ENCODE peak calls at places on chromosomes 12 and 14, in nine cellular contexts. X is HepG2; F is effector memory CD4-positive, alpha-beta T cell; S is mammary epithelial cell; Z is left ventricle myocardium inferior; C is IMR-90; A is esophagus muscularis mucosa; Y is Peyer's patch; B is neuronal stem cell. I is an unnamed sample.

GRCh38 chr12:103391103-103391502 is 104.7 kb downstream of the C12orf42 start:
- DNase-seq in X (no peak), F (no peak), S (no peak), Z (no peak), C (no peak), A (no peak), Y (no peak), B (no peak), I (no peak)

GRCh38 chr12:57899010-57899662 is 42.2 kb upstream of the ATP23 start:
- DNase-seq in X (no peak), F (peak; percentile 88), S (peak; percentile 91), Z (peak; percentile 31), C (peak; percentile 81), A (no peak), Y (peak; percentile 72), B (no peak), I (no peak)

GRCh38 chr12:18373176-18373575 is 111.9 kb downstream of the PIK3C2G start:
- DNase-seq in X (no peak), F (no peak), S (no peak), Z (no peak), C (no peak), A (no peak), Y (no peak), B (no peak), I (no peak)

GRCh38 chr12:42609605-42610004 is 20.1 kb upstream of the PRICKLE1 start:
- DNase-seq in X (no peak), F (no peak), S (no peak), Z (no peak), C (peak; percentile 49), A (peak; percentile 72), Y (no peak), B (no peak), I (no peak)

GRCh38 chr14:80982711-80983110 is 27.3 kb downstream of the TSHR start:
- DNase-seq in X (no peak), F (no peak), S (no peak), Z (no peak), C (no peak), A (no peak), Y (no peak), B (no peak), I (no peak)

GRCh38 chr12:116201908-116202307 is 75.6 kb downstream of the MED13L start:
- DNase-seq in X (no peak), F (no peak), S (no peak), Z (no peak), C (peak; percentile 53), A (no peak), Y (no peak), B (no peak), I (no peak)

GRCh38 chr12:81644503-81644902 is 114.6 kb downstream of the PPFIA2 start:
- DNase-seq in X (peak; percentile 38), F (no peak), S (peak; percentile 23), Z (no peak), C (peak; percentile 36), A (no peak), Y (no peak), B (peak; percentile 9), I (no peak)

GRCh38 chr12:42792265-42792664 is 202.7 kb upstream of the PRICKLE1 start:
- DNase-seq in X (no peak), F (no peak), S (no peak), Z (no peak), C (no peak), A (no peak), Y (no peak), B (no peak), I (no peak)

GRCh38 chr12:63668028-63668799 is at the start of gene DPY19L2:
- DNase-seq in X (peak; percentile 1), F (peak; percentile 2), S (peak; percentile 33), Z (peak; percentile 84), C (peak; percentile 52), A (peak; percentile 92), Y (peak; percentile 17), B (peak; percentile 63), I (no peak)

GRCh38 chr12:108515916-108516315 is 839 bp downstream of the FICD start:
- DNase-seq in X (peak; percentile 17), F (no peak), S (no peak), Z (no peak), C (no peak), A (no peak), Y (no peak), B (no peak), I (no peak)

GRCh38 chr12:3803865-3804472 is 51.1 kb upstream of the CRACR2A start:
- DNase-seq in X (peak; percentile 59), F (peak; percentile 34), S (peak; percentile 41), Z (peak; percentile 70), C (peak; percentile 72), A (no peak), Y (peak; percentile 75), B (peak; percentile 48), I (peak; percentile 80)

GRCh38 chr14:75542585-75543091 is 20.4 kb downstream of the BATF start:
- DNase-seq in X (no peak), F (peak; percentile 73), S (no peak), Z (peak; percentile 59), C (no peak), A (no peak), Y (peak; percentile 75), B (no peak), I (no peak)

GRCh38 chr14:50542941-50543418 is 10.6 kb upstream of the MAP4K5 start:
- DNase-seq in X (peak; percentile 77), F (no peak), S (peak; percentile 60), Z (no peak), C (peak; percentile 61), A (no peak), Y (peak; percentile 28), B (peak; percentile 30), I (no peak)

GRCh38 chr14:34229140-34229539 is 232.9 kb downstream of the SPTSSA start:
- DNase-seq in X (no peak), F (no peak), S (no peak), Z (no peak), C (no peak), A (no peak), Y (no peak), B (no peak), I (no peak)

GRCh38 chr12:62834971-62835547 is 99.9 kb downstream of the PPM1H start:
- DNase-seq in X (no peak), F (no peak), S (peak; percentile 20), Z (no peak), C (peak; percentile 31), A (no peak), Y (no peak), B (peak; percentile 46), I (no peak)

DNA sequence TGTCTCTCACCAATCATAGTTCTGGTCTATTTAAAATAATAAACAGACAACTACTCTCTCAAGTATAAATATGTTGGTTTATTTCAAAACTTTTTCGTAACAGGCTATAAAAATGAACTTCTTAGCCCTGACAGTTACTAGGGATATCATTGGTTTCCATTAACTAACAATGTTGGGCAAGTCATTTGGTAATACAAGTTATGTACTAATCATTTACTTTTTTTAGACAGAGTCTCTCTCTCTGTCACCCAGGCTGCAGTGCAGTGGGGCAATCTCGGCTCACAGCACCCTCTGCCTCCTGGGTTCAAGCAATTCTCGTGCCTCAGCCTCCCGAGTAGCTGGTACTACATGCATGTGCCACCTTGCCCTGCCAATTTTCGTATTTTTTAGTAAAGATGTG is 14.6 kb upstream of the KANSL2 start:
- DNase-seq in X (no peak), F (no peak), S (no peak), Z (no peak), C (no peak), A (no peak), Y (no peak), B (no peak), I (no peak)
- H3K36me3 ChIP-seq in X (peaks cover 16% of the 10 kb centered on the region), F (peaks cover 60% of the 10 kb centered on the region), S (peaks cover 40% of the 10 kb centered on the region), Z (peaks cover 72% of the 10 kb centered on the region), C (peaks cover 42% of the 10 kb centered on the region), A (peaks cover 34% of the 10 kb centered on the region), Y (no peaks in the 10 kb centered on the region), B (peaks cover 90% of the 10 kb centered on the region), I (peaks cover 11% of the 10 kb centered on the region)

GRCh38 chr12:89344043-89344861 is 8.0 kb downstream of the DUSP6 start:
- DNase-seq in X (peak; percentile 68), F (no peak), S (no peak), Z (no peak), C (no peak), A (no peak), Y (no peak), B (no peak), I (no peak)
- H3K4me1 ChIP-seq in X (peaks cover 65% of the 10 kb centered on the region), F (peaks cover 15% of the 10 kb centered on the region), S (peaks cover 17% of the 10 kb centered on the region), Z (peaks cover 56% of the 10 kb centered on the region), C (peaks cover 8% of the 10 kb centered on the region), A (peaks cover 48% of the 10 kb centered on the region), Y (peaks cover 7% of the 10 kb centered on the region), B (peaks cover 42% of the 10 kb centered on the region), I (no peaks in the 10 kb centered on the region)

GRCh38 chr12:49957570-49957967 is 4.1 kb upstream of the AQP5 start:
- DNase-seq in X (no peak), F (no peak), S (no peak), Z (no peak), C (no peak), A (no peak), Y (no peak), B (no peak), I (no peak)
- H3K27me3 ChIP-seq in X (no peaks in the 10 kb centered on the region), F (peaks cover 48% of the 10 kb centered on the region), S (no peaks in the 10 kb centered on the region), Z (peaks cover 90% of the 10 kb centered on the region), C (peaks cover 97% of the 10 kb centered on the region), A (peaks cover 50% of the 10 kb centered on the region), Y (peaks cover 4% of the 10 kb centered on the region), B (peaks cover 50% of the 10 kb centered on the region), I (no peaks in the 10 kb centered on the region)

DNA sequence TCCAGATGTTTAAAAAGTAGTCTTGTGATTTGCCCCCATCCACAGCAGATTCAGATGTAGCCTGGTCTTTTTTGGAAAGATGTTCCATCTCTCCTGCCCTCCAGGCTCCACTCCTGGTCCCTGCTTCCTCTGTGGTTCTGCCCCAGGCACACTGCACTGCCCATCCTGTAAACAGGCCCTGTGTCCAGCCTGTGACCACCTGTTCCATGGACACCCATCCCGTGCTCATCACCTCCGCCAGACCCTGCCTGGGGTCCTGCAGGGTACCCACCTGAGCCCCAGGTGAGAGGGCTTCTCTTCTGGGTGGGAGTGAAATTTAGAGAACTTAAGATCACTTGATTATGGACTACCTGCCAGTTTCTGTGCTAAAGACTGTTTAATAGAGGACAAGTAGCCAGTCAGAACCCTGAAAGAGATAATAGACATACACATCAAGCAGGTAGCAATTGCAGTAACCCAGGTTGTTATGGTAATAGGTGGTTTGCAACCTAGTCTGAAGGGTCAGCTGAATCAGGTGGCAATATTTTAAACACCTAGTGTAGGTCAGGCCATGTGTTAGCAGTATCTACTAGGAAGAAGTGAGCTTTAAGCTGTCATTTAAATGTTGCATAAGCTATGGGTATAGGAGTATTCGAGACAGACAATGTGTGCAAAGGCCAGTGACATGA is 2.1 kb downstream of the RNF31 start:
- DNase-seq in X (no peak), F (no peak), S (no peak), Z (no peak), C (no peak), A (no peak), Y (no peak), B (no peak), I (no peak)
- H3K36me3 ChIP-seq in X (peaks cover 33% of the 10 kb centered on the region), F (peaks cover 47% of the 10 kb centered on the region), S (peaks cover 2% of the 10 kb centered on the region), Z (peaks cover 60% of the 10 kb centered on the region), C (peaks cover 39% of the 10 kb centered on the region), A (peaks cover 31% of the 10 kb centered on the region), Y (peaks cover 2% of the 10 kb centered on the region), B (peaks cover 59% of the 10 kb centered on the region), I (peaks cover 5% of the 10 kb centered on the region)

I was measured in Caco-2.